ENCODE peak calls at places on chromosome 11, in nine cellular contexts. X is fibroblast of mammary gland, R is prostate gland, E is A549, L is testis, W is cardiac muscle cell, A is neural progenitor cell, M is cardiac fibroblast, V is heart right ventricle. O is an unnamed sample.

GRCh38 chr11:464316-464715 is 14.2 kb downstream of the PTDSS2 start:
- DNase-seq in W (no peak), E (no peak), R (no peak), M (no peak), L (no peak), X (no peak), A (no peak), V (no peak), O (no peak)

GRCh38 chr11:69055212-69055586 is 6.5 kb downstream of the TPCN2 start:
- DNase-seq in V (no peak), E (no peak), R (no peak), L (no peak), W (no peak), A (no peak), X (no peak), M (no peak), O (no peak)

GRCh38 chr11:114197799-114198500 is 98.2 kb upstream of the NNMT start:
- DNase-seq in M (peak), E (no peak), W (no peak), R (peak), A (no peak), L (peak), X (peak), V (peak), O (no peak)

GRCh38 chr11:40328890-40329617 is 1130.4 kb downstream of the LRRC4C start:
- DNase-seq in A (no peak), X (peak), R (peak), M (peak), E (peak), L (no peak), V (peak), W (no peak), O (peak)

GRCh38 chr11:3860360-3860759 is 4.9 kb downstream of the STIM1 start:
- DNase-seq in W (no peak), A (no peak), V (no peak), L (no peak), X (no peak), M (no peak), E (no peak), R (no peak), O (no peak)

GRCh38 chr11:104668797-104669463 is 229.3 kb downstream of the CASP12 start:
- DNase-seq in V (no peak), W (no peak), A (no peak), M (peak), E (peak), L (no peak), R (no peak), X (peak), O (no peak)

GRCh38 chr11:3353066-3353465 is 25.9 kb downstream of the ZNF195 start:
- DNase-seq in A (no peak), W (no peak), L (no peak), R (no peak), X (no peak), E (no peak), V (no peak), M (no peak), O (no peak)

GRCh38 chr11:19954899-19955298 is 205.4 kb downstream of the DBX1 start:
- DNase-seq in M (peak), R (no peak), W (no peak), V (no peak), X (peak), A (no peak), E (peak), L (no peak), O (no peak)

GRCh38 chr11:121449123-121449522 is 3.0 kb upstream of the SORL1 start:
- DNase-seq in L (no peak), X (no peak), A (no peak), E (no peak), R (no peak), V (no peak), W (no peak), M (no peak), O (no peak)

GRCh38 chr11:21622995-21623394 is 569.9 kb upstream of the ANO5 start:
- DNase-seq in R (no peak), W (peak), M (no peak), A (no peak), E (no peak), V (no peak), X (no peak), L (no peak), O (no peak)

GRCh38 chr11:85844439-85845051 is 10.6 kb upstream of the CCDC83 start:
- DNase-seq in E (peak), X (peak), V (no peak), A (no peak), M (peak), R (no peak), W (no peak), L (no peak), O (no peak)

GRCh38 chr11:2885017-2885675 is 429 bp downstream of the CDKN1C start:
- DNase-seq in W (peak), V (peak), A (peak), R (peak), L (peak), M (peak), E (peak), X (peak), O (peak)

GRCh38 chr11:60841797-60842687 is at the start of gene CCDC86:
- DNase-seq in L (peak), V (peak), A (peak), E (peak), X (peak), R (peak), W (peak), M (peak), O (peak)

GRCh38 chr11:92384807-92385206 is 160.2 kb downstream of the FAT3 start:
- DNase-seq in A (no peak), W (no peak), R (no peak), M (peak), L (no peak), E (no peak), X (no peak), V (no peak), O (no peak)

GRCh38 chr11:69801513-69802335 is 17.5 kb downstream of the FGF3 start:
- DNase-seq in E (peak), R (no peak), X (no peak), L (peak), M (peak), A (peak), V (no peak), W (peak), O (peak)

GRCh38 chr11:61907871-61908729 is 9.3 kb downstream of the RAB3IL1 start:
- DNase-seq in A (no peak), R (no peak), E (no peak), L (no peak), X (no peak), W (no peak), M (no peak), V (no peak), O (no peak)

GRCh38 chr11:13277719-13278619 is at the start of gene BMAL1:
- DNase-seq in M (peak), E (no peak), W (no peak), L (peak), X (no peak), A (peak), R (peak), V (peak), O (no peak)

GRCh38 chr11:128664286-128664685 is 29.6 kb upstream of the FLI1 start:
- DNase-seq in R (no peak), M (no peak), L (no peak), W (peak), E (no peak), X (no peak), A (peak), V (no peak), O (no peak)

GRCh38 chr11:129249351-129249750 is 57.2 kb upstream of the ARHGAP32 start:
- DNase-seq in L (no peak), V (no peak), E (peak), R (no peak), W (no peak), X (peak), A (no peak), M (peak), O (no peak)

GRCh38 chr11:115933564-115933963 is 429.3 kb upstream of the CADM1 start:
- DNase-seq in V (no peak), M (no peak), L (no peak), R (no peak), E (no peak), W (peak), X (no peak), A (no peak), O (no peak)

GRCh38 chr11:28969832-28970231 is 861.6 kb downstream of the METTL15 start:
- DNase-seq in R (no peak), X (no peak), L (no peak), A (peak), M (no peak), E (peak), W (no peak), V (no peak), O (no peak)

GRCh38 chr11:131866535-131867400 is 496.4 kb downstream of the NTM start:
- DNase-seq in L (no peak), A (peak), W (no peak), R (no peak), V (no peak), E (no peak), X (no peak), M (no peak), O (no peak)
- TF ChIP-seq CTCF in L (peak), A (peak), W (no peak), R (no peak), V (no peak), E (no peak), X (peak), M (no peak), O (peak)

GRCh38 chr11:63905179-63905578 is 11.8 kb downstream of the RCOR2 start:
- DNase-seq in L (no peak), A (no peak), M (no peak), R (no peak), E (no peak), X (no peak), V (no peak), W (no peak), O (no peak)

GRCh38 chr11:63904743-63905142 is 12.2 kb downstream of the RCOR2 start:
- DNase-seq in A (no peak), R (no peak), M (no peak), W (no peak), V (no peak), X (no peak), E (no peak), L (no peak), O (no peak)

GRCh38 chr11:63897459-63898156 is 19.4 kb downstream of the RCOR2 start:
- DNase-seq in L (no peak), R (no peak), E (no peak), V (no peak), M (no peak), X (no peak), W (no peak), A (no peak), O (no peak)

GRCh38 chr11:63903884-63904283 is 13.1 kb downstream of the RCOR2 start:
- DNase-seq in L (no peak), M (no peak), W (no peak), E (no peak), A (peak), R (no peak), X (no peak), V (no peak), O (no peak)

GRCh38 chr11:63901660-63902059 is 15.3 kb downstream of the RCOR2 start:
- DNase-seq in R (no peak), M (peak), E (peak), A (no peak), X (peak), V (no peak), L (no peak), W (no peak), O (no peak)
- TF ChIP-seq CTCF in R (no peak), M (peak), E (peak), A (peak), X (peak), V (no peak), L (no peak), W (peak), O (no peak)

DNA sequence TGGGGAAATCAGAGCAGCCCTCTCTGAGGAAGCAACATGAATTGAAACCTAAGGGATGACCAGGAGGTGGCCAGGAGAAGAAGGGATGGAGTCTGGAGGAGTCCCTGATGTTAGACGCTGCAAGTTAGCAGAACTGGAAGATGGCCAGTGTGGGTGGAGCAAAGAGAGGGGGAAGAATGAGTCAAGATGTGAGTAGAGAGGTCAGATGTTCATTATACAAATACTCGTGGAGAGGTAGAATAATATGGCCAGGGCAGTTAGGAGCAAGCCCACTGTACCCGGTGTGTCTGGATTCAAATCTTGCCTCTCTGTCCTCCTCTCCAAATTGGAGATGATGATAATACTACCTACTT is 242.0 kb downstream of the TENM4 start:
- DNase-seq in E (no peak), W (no peak), M (peak), L (no peak), V (no peak), R (no peak), A (no peak), X (peak), O (no peak)
- TF ChIP-seq CTCF in E (no peak), W (no peak), M (no peak), L (no peak), V (no peak), R (no peak), A (no peak), X (no peak), O (no peak)

DNA sequence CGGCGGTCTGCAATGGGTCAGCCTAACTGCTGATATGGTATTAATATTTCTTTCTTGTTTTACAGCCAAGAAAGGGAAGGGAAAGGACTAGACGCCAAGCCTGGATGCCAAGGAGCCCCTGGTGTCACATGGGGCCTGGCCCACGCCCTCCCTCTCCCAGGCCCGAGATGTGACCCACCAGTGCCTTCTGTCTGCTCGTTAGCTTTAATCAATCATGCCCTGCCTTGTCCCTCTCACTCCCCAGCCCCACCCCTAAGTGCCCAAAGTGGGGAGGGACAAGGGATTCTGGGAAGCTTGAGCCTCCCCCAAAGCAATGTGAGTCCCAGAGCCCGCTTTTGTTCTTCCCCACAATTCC is 1.9 kb downstream of the MDK start:
- DNase-seq in X (no peak), M (no peak), E (no peak), L (no peak), V (no peak), R (no peak), W (no peak), A (no peak), O (no peak)
- TF ChIP-seq CTCF in X (no peak), M (no peak), E (no peak), L (no peak), V (peak), R (no peak), W (no peak), A (no peak), O (no peak)

DNA sequence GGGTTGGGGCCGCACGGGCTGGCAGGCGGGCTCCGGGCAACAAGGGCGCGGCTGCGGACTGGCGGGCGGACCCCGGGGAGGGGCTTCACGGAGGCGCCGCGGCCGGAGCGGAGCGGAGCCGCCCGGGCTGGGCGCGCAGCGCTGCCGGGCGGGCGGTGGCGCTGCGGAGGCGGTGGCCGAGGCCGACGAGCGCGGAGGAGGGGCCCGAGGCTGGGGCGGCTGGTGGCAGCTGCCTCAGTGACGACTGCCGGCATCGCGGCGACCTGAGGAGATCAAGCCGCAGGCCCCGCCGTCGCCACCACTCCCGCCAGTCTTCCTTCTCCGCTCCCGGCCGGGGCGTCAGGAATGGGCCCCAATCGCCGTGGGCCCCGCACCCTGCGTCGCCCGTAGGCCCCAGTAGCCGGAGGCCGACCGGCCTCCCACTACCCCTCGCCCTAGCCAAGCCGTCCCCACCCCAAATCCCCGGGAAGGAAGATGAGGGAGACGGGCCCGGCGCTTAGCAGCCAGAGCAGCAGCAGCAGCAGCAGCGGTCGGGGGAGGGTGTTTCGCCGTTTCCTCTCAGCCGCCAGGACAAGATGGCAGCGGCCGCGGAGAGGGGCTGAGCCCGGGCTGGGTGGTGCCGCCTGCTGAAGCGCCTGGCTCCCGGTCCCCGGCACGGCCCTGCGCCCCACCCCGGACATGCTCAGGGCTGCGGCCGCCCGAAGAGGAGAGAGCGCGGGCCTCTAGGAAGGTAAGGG is at the start of gene HIPK3:
- DNase-seq in V (peak), E (peak), M (peak), L (peak), A (peak), W (peak), X (peak), R (peak), O (peak)
- TF ChIP-seq CTCF in V (no peak), E (peak), M (no peak), L (peak), A (peak), W (peak), X (no peak), R (no peak), O (no peak)

DNA sequence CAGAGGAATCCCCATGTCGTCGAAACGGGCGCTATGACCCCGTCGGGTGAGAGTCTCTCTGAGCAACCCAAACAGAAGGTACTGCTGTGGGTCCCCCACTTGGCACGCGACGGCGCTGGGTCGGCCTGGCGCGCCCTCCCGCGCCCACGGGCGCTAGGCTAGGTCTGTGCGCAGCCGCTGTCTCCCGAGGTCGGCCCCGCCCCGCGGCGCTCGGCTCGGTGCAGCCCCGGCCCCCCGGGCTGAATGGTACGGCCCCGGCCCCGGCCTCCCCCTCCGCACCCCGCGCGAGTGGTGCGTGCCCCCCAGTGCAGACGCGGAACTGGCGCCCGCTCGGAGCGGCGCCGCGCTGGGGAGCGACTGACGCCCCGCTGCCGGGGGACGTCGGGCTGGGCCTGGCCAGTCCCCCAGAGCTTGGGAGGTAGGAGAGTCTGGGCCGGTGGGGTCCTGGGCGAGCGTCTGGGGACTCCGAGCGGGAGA is at the start of gene MADD:
- DNase-seq in X (peak), L (peak), W (peak), M (peak), E (peak), A (peak), V (peak), R (peak), O (peak)
- TF ChIP-seq CTCF in X (no peak), L (no peak), W (no peak), M (no peak), E (no peak), A (no peak), V (no peak), R (no peak), O (no peak)

GRCh38 chr11:109791337-109791736 is 301.9 kb upstream of the ZC3H12C start:
- DNase-seq in M (no peak), E (no peak), R (no peak), W (no peak), A (no peak), L (no peak), V (no peak), X (no peak), O (no peak)
- TF ChIP-seq CTCF in M (no peak), E (no peak), R (no peak), W (no peak), A (no peak), L (no peak), V (no peak), X (no peak), O (no peak)

GRCh38 chr11:26553182-26553581 is 18.9 kb downstream of the MUC15 start:
- DNase-seq in M (no peak), V (no peak), E (no peak), A (no peak), W (no peak), R (no peak), L (no peak), X (no peak), O (no peak)

GRCh38 chr11:26556582-26556981 is 15.5 kb downstream of the MUC15 start:
- DNase-seq in R (no peak), V (no peak), L (no peak), X (no peak), W (no peak), M (no peak), E (peak), A (no peak), O (no peak)

GRCh38 chr11:26550022-26550421 is 22.0 kb downstream of the MUC15 start:
- DNase-seq in A (no peak), R (no peak), V (no peak), L (no peak), E (no peak), M (no peak), X (no peak), W (no peak), O (no peak)

GRCh38 chr11:26549176-26549575 is 22.9 kb downstream of the MUC15 start:
- DNase-seq in X (no peak), R (no peak), W (no peak), V (no peak), A (no peak), M (no peak), E (no peak), L (no peak), O (no peak)

DNA sequence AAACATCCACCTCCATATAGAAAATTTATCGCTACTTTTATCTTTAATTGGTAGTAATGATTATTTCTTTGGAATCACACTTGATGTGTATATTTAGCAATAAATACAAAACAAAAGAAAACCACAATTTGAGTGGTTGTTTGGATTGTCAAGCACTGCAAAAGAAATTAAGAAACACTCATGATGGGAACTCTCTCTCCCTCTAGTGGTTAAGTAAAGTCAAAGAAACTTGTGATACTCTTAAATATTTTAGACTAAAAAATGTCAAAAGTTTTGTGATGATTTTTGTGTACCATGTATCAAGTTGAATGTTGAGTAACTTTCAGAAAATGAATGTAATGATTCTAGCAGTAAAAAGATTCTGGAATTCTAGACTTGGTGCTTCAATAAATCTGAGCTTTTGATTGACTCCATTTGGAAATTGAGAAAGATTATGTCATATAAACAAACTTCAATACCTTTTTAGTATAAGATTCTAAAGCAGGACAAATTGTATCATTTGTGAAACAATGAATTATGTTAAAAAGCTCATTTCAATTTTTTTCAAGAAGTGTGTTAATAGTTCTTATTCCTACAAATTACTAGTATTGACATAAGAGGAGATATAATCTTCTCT is 20.8 kb downstream of the MUC15 start:
- DNase-seq in R (no peak), X (peak), L (no peak), V (no peak), E (no peak), M (peak), W (no peak), A (no peak), O (no peak)
- TF ChIP-seq CTCF in R (no peak), X (peak), L (no peak), V (no peak), E (peak), M (peak), W (peak), A (peak), O (peak)

GRCh38 chr11:106202935-106203620 is 125.6 kb downstream of the AASDHPPT start:
- DNase-seq in L (no peak), W (no peak), A (no peak), M (no peak), E (no peak), R (no peak), X (no peak), V (no peak), O (no peak)

GRCh38 chr11:106208795-106209194 is 131.3 kb downstream of the AASDHPPT start:
- DNase-seq in E (no peak), M (no peak), V (no peak), R (no peak), A (no peak), L (no peak), X (no peak), W (peak), O (no peak)
- TF ChIP-seq CTCF in E (no peak), M (no peak), V (no peak), R (no peak), A (no peak), L (no peak), X (no peak), W (no peak), O (no peak)

GRCh38 chr11:65100674-65101350 is 4.8 kb downstream of the VPS51 start:
- DNase-seq in X (peak), W (no peak), R (no peak), V (no peak), L (no peak), E (no peak), M (no peak), A (no peak), O (no peak)
- TF ChIP-seq CTCF in X (peak), W (peak), R (no peak), V (no peak), L (no peak), E (no peak), M (no peak), A (no peak), O (no peak)